ENCODE peak calls at places on chromosomes 6 and 20, in nine cellular contexts. U is CD4-positive, CD25-positive, alpha-beta regulatory T cell; F is ovary; H is PC-3; G is MM.1S; C is IMR-90; W is HCT116; J is endodermal cell; X is SK-N-SH. P is an unnamed sample.

GRCh38 chr6:142693446-142693845 is 251.5 kb downstream of the HIVEP2 start:
- DNase-seq in U (no peak), F (no peak), H (peak; percentile 23), G (no peak), C (peak; percentile 68), W (no peak), J (no peak), X (no peak), P (peak; percentile 3)

GRCh38 chr6:27814665-27815424 is 97.4 kb downstream of the OR2B2 start:
- DNase-seq in U (peak; percentile 97), F (peak; percentile 74), H (peak; percentile 97), G (peak; percentile 92), C (peak; percentile 98), W (peak; percentile 93), J (peak; percentile 86), X (peak; percentile 75), P (peak; percentile 85)

GRCh38 chr20:53828673-53829085 is 235.0 kb upstream of the ZNF217 start:
- DNase-seq in U (peak; percentile 32), F (peak; percentile 26), H (peak; percentile 93), G (no peak), C (peak; percentile 95), W (peak; percentile 29), J (peak; percentile 52), X (no peak), P (peak; percentile 85)

GRCh38 chr20:62735331-62735821 is 26.7 kb downstream of the NTSR1 start:
- DNase-seq in U (no peak), F (no peak), H (no peak), G (no peak), C (no peak), W (peak; percentile 89), J (no peak), X (no peak), P (no peak)

GRCh38 chr6:94099072-94099471 is 679.7 kb upstream of the EPHA7 start:
- DNase-seq in U (no peak), F (no peak), H (no peak), G (no peak), C (no peak), W (no peak), J (no peak), X (no peak), P (no peak)

GRCh38 chr20:45910670-45911485 is 1.1 kb downstream of the PLTP start:
- DNase-seq in U (peak; percentile 97), F (peak; percentile 99), H (peak; percentile 99), G (peak; percentile 98), C (peak; percentile 100), W (peak; percentile 96), J (peak; percentile 100), X (peak; percentile 96), P (peak; percentile 99)

GRCh38 chr6:157906537-157907061 is 75.1 kb upstream of the SYNJ2 start:
- DNase-seq in U (no peak), F (no peak), H (no peak), G (no peak), C (no peak), W (no peak), J (no peak), X (no peak), P (no peak)

GRCh38 chr20:44683263-44684046 is 31.7 kb upstream of the CCN5 start:
- DNase-seq in U (peak; percentile 71), F (no peak), H (peak; percentile 87), G (peak; percentile 73), C (peak; percentile 42), W (peak; percentile 59), J (peak; percentile 93), X (peak; percentile 75), P (no peak)

GRCh38 chr6:157304840-157305675 is 18.3 kb downstream of the TMEM242 start:
- DNase-seq in U (no peak), F (no peak), H (no peak), G (no peak), C (peak; percentile 59), W (no peak), J (no peak), X (no peak), P (no peak)

GRCh38 chr20:25050501-25051350 is 7.2 kb downstream of the ACSS1 start:
- DNase-seq in U (no peak), F (peak; percentile 7), H (no peak), G (no peak), C (no peak), W (no peak), J (peak; percentile 33), X (no peak), P (no peak)

GRCh38 chr6:90000864-90001731 is 106.8 kb downstream of the GJA10 start:
- DNase-seq in U (peak; percentile 48), F (no peak), H (peak; percentile 50), G (no peak), C (peak; percentile 31), W (no peak), J (no peak), X (no peak), P (no peak)

GRCh38 chr20:17644451-17644850 is 37.6 kb downstream of the RRBP1 start:
- DNase-seq in U (no peak), F (no peak), H (no peak), G (no peak), C (no peak), W (no peak), J (no peak), X (no peak), P (no peak)
- H3K4me1 ChIP-seq in U (no peaks in the 10 kb centered on the region), F (peaks cover 41% of the 10 kb centered on the region), H (no peaks in the 10 kb centered on the region), G (no peaks in the 10 kb centered on the region), C (peaks cover 24% of the 10 kb centered on the region), W (no peaks in the 10 kb centered on the region), J (peaks cover 27% of the 10 kb centered on the region), X (peaks cover 31% of the 10 kb centered on the region), P (no peaks in the 10 kb centered on the region)

DNA sequence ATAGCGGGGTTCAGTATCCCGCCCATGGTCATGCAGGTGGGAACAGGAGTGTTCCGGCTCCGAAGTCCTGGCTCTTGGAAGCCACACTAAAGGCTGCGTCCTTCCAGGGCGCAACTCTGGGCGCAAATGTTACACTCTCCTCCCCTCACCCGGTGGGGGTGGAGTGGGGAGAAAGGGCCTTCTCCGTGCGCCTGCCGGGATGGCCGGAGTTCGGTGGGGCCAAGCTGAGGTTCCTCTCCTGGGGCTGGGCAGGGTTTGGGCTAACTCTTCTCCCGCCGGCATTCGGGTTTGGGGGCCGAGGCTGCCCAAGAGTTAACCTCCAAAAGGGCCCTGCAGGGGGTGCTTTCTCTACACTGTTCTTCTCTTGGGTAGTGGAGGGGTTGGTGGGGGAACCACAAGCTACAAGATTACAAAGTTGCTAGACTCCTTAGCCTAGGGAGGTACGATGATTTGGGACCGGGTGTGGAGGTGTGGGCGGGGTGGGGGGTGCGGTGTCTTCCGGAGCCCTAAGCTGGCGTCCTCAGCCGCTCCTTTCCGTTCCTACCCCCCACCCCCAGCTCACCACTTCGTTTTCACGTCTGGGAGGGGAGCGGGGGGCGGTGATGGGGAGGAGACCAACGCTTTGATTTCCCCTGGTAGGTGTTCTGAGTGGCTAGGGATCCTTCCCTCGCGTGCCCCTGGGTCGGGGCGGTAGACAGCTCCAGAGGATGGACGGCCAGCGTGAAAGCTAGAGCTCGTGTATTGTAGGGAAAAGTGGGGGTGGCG is 12.3 kb downstream of the NRN1 start:
- DNase-seq in U (peak; percentile 29), F (no peak), H (no peak), G (no peak), C (no peak), W (no peak), J (peak; percentile 78), X (no peak), P (no peak)
- H3K4me3 ChIP-seq in U (no peak overlapping the region), F (no peak overlapping the region), H (no peak overlapping the region), G (no peak overlapping the region), C (no peak overlapping the region), W (no peak overlapping the region), J (no peak overlapping the region), X (no peak overlapping the region), P (no peak overlapping the region)

GRCh38 chr6:138012682-138013081 is 94.5 kb downstream of the PERP start:
- DNase-seq in U (peak; percentile 74), F (no peak), H (no peak), G (no peak), C (no peak), W (no peak), J (no peak), X (no peak), P (no peak)

GRCh38 chr6:138013949-138014348 is 93.3 kb downstream of the PERP start:
- DNase-seq in U (no peak), F (no peak), H (no peak), G (no peak), C (no peak), W (no peak), J (no peak), X (no peak), P (no peak)

GRCh38 chr6:138017156-138017757 is 90.0 kb downstream of the PERP start:
- DNase-seq in U (no peak), F (no peak), H (no peak), G (no peak), C (no peak), W (no peak), J (no peak), X (no peak), P (no peak)

DNA sequence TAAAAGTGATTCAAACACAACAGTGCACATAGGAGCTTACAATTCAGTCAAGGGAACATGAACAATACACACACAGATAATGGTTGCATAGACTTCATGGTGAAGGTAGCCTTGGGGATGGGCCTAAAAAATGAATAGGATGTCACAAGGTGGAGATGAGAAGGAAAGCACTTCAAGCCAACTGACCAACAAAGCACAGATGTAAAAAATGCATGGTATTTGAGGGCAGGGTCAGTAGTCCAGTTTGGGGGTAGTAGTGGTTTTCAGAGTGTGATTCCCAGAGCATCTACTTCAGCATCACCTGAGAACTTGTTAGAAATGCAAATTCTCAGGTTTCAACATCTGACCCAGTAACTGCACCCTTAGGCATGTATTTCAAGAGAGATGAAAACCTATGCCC is 88.9 kb downstream of the PERP start:
- DNase-seq in U (no peak), F (no peak), H (no peak), G (no peak), C (no peak), W (no peak), J (no peak), X (no peak), P (no peak)
- H3K4me1 ChIP-seq in U (no peaks in the 10 kb centered on the region), F (no peaks in the 10 kb centered on the region), H (no peaks in the 10 kb centered on the region), G (no peaks in the 10 kb centered on the region), C (no peaks in the 10 kb centered on the region), W (no peaks in the 10 kb centered on the region), J (no peaks in the 10 kb centered on the region), X (no peaks in the 10 kb centered on the region), P (no peaks in the 10 kb centered on the region)

DNA sequence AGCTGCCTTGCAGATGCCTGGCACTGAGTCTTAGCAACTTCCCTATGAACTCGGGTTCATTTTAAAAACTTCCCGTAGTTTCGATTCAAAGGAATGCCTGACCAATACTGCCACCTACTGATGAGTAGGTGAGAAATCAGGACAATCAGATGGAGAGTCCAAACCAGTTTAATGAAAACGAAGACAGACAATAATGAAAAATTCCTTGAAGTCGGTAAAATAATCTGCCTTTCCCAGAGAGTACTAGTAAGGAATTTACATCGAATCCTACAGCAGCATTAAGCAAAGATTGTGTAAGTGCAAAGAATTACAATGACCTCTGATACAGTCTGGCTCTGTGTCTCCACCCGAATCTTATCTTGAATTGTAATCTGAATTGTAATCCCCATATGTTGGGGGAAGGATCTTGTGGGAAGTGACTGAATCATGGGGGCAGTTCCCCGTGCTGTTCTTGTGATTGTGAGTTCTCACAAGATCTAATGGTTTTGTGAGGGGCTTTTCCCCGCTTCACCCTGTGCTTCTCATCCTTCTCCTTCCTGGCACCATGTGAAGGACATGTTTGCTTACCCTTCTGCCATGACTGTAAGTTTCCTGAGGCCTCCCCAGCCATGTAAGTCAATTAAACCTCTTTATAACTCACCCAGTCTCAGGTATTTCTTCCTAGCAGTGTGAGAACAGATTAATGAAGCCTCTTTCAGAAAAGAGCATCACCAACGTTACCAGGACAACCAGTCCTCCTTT is 134.4 kb downstream of the ARHGAP18 start:
- DNase-seq in U (no peak), F (no peak), H (peak; percentile 70), G (no peak), C (peak; percentile 72), W (peak; percentile 27), J (no peak), X (peak; percentile 9), P (no peak)
- H3K4me3 ChIP-seq in U (peak overlapping the region; percentile 64), F (peak overlapping the region; percentile 28), H (peak overlapping the region; percentile 49), G (no peak overlapping the region), C (peak overlapping the region; percentile 22), W (no peak overlapping the region), J (no peak overlapping the region), X (peak overlapping the region; percentile 23), P (no peak overlapping the region)